ENCODE peak calls at places on chromosome 12, in nine cellular contexts. One of them, this sample, is unnamed.

GRCh38 chr12:130714091-130714590 is 2.0 kb downstream of the RIMBP2 start:
- DNase-seq in gastrocnemius medialis: no peak
- DNase-seq in kidney: peak
- DNase-seq in adrenal gland: no peak
- DNase-seq in astrocyte of the spinal cord: no peak
- DNase-seq in fibroblast of pulmonary artery: no peak
- DNase-seq in transverse colon: no peak
- DNase-seq in GM20000: no peak
- DNase-seq in HFF-Myc: no peak
- DNase-seq in this sample: peak

GRCh38 chr12:88494520-88494919 is 85.8 kb downstream of the KITLG start:
- DNase-seq in gastrocnemius medialis: no peak
- DNase-seq in kidney: no peak
- DNase-seq in adrenal gland: no peak
- DNase-seq in astrocyte of the spinal cord: no peak
- DNase-seq in fibroblast of pulmonary artery: no peak
- DNase-seq in transverse colon: no peak
- DNase-seq in GM20000: no peak
- DNase-seq in HFF-Myc: no peak
- DNase-seq in this sample: no peak

GRCh38 chr12:47777741-47778558 is 4.9 kb downstream of the SLC48A1 start:
- DNase-seq in gastrocnemius medialis: no peak
- DNase-seq in kidney: peak
- DNase-seq in adrenal gland: no peak
- DNase-seq in astrocyte of the spinal cord: no peak
- DNase-seq in fibroblast of pulmonary artery: no peak
- DNase-seq in transverse colon: no peak
- DNase-seq in GM20000: no peak
- DNase-seq in HFF-Myc: no peak
- DNase-seq in this sample: peak

GRCh38 chr12:125436686-125437085 is 371.5 kb downstream of the AACS start:
- DNase-seq in gastrocnemius medialis: no peak
- DNase-seq in kidney: no peak
- DNase-seq in adrenal gland: no peak
- DNase-seq in astrocyte of the spinal cord: no peak
- DNase-seq in fibroblast of pulmonary artery: no peak
- DNase-seq in transverse colon: no peak
- DNase-seq in GM20000: no peak
- DNase-seq in HFF-Myc: no peak
- DNase-seq in this sample: no peak

GRCh38 chr12:101325590-101325989 is 45.7 kb downstream of the UTP20 start:
- DNase-seq in gastrocnemius medialis: no peak
- DNase-seq in kidney: no peak
- DNase-seq in adrenal gland: no peak
- DNase-seq in astrocyte of the spinal cord: no peak
- DNase-seq in fibroblast of pulmonary artery: no peak
- DNase-seq in transverse colon: no peak
- DNase-seq in GM20000: no peak
- DNase-seq in HFF-Myc: no peak
- DNase-seq in this sample: no peak

GRCh38 chr12:129762436-129762835 is 141.4 kb downstream of the TMEM132D start:
- DNase-seq in gastrocnemius medialis: no peak
- DNase-seq in kidney: no peak
- DNase-seq in adrenal gland: no peak
- DNase-seq in astrocyte of the spinal cord: no peak
- DNase-seq in fibroblast of pulmonary artery: no peak
- DNase-seq in transverse colon: no peak
- DNase-seq in GM20000: no peak
- DNase-seq in HFF-Myc: no peak
- DNase-seq in this sample: no peak

GRCh38 chr12:112473056-112473455 is 54.3 kb downstream of the PTPN11 start:
- DNase-seq in gastrocnemius medialis: no peak
- DNase-seq in kidney: no peak
- DNase-seq in adrenal gland: no peak
- DNase-seq in astrocyte of the spinal cord: no peak
- DNase-seq in fibroblast of pulmonary artery: no peak
- DNase-seq in transverse colon: no peak
- DNase-seq in GM20000: no peak
- DNase-seq in HFF-Myc: no peak
- DNase-seq in this sample: no peak

GRCh38 chr12:62260733-62261683 is 804 bp downstream of the USP15 start:
- DNase-seq in gastrocnemius medialis: peak
- DNase-seq in kidney: no peak
- DNase-seq in adrenal gland: no peak
- DNase-seq in astrocyte of the spinal cord: peak
- DNase-seq in fibroblast of pulmonary artery: peak
- DNase-seq in transverse colon: peak
- DNase-seq in GM20000: peak
- DNase-seq in HFF-Myc: no peak
- DNase-seq in this sample: peak

GRCh38 chr12:6069452-6070093 is 54.9 kb downstream of the VWF start:
- DNase-seq in gastrocnemius medialis: no peak
- DNase-seq in kidney: no peak
- DNase-seq in adrenal gland: no peak
- DNase-seq in astrocyte of the spinal cord: peak
- DNase-seq in fibroblast of pulmonary artery: peak
- DNase-seq in transverse colon: no peak
- DNase-seq in GM20000: no peak
- DNase-seq in HFF-Myc: peak
- DNase-seq in this sample: no peak

GRCh38 chr12:1670815-1671268 is 20.0 kb upstream of the ADIPOR2 start:
- DNase-seq in gastrocnemius medialis: no peak
- DNase-seq in kidney: no peak
- DNase-seq in adrenal gland: no peak
- DNase-seq in astrocyte of the spinal cord: no peak
- DNase-seq in fibroblast of pulmonary artery: no peak
- DNase-seq in transverse colon: peak
- DNase-seq in GM20000: no peak
- DNase-seq in HFF-Myc: no peak
- DNase-seq in this sample: no peak

GRCh38 chr12:94625531-94625930 is 24.8 kb downstream of the TMCC3 start:
- DNase-seq in gastrocnemius medialis: no peak
- DNase-seq in kidney: no peak
- DNase-seq in adrenal gland: no peak
- DNase-seq in astrocyte of the spinal cord: no peak
- DNase-seq in fibroblast of pulmonary artery: no peak
- DNase-seq in transverse colon: no peak
- DNase-seq in GM20000: no peak
- DNase-seq in HFF-Myc: no peak
- DNase-seq in this sample: no peak

GRCh38 chr12:98371419-98371818 is 144.0 kb upstream of the TMPO start:
- DNase-seq in gastrocnemius medialis: no peak
- DNase-seq in kidney: no peak
- DNase-seq in adrenal gland: no peak
- DNase-seq in astrocyte of the spinal cord: peak
- DNase-seq in fibroblast of pulmonary artery: peak
- DNase-seq in transverse colon: no peak
- DNase-seq in GM20000: no peak
- DNase-seq in HFF-Myc: no peak
- DNase-seq in this sample: no peak

GRCh38 chr12:117494833-117495714 is 133.6 kb upstream of the NOS1 start:
- DNase-seq in gastrocnemius medialis: no peak
- DNase-seq in kidney: no peak
- DNase-seq in adrenal gland: no peak
- DNase-seq in astrocyte of the spinal cord: no peak
- DNase-seq in fibroblast of pulmonary artery: no peak
- DNase-seq in transverse colon: peak
- DNase-seq in GM20000: no peak
- DNase-seq in HFF-Myc: no peak
- DNase-seq in this sample: no peak

GRCh38 chr12:124393831-124394230 is 98.9 kb downstream of the RFLNA start:
- DNase-seq in gastrocnemius medialis: no peak
- DNase-seq in kidney: no peak
- DNase-seq in adrenal gland: no peak
- DNase-seq in astrocyte of the spinal cord: no peak
- DNase-seq in fibroblast of pulmonary artery: no peak
- DNase-seq in transverse colon: no peak
- DNase-seq in GM20000: no peak
- DNase-seq in HFF-Myc: no peak
- DNase-seq in this sample: no peak

DNA sequence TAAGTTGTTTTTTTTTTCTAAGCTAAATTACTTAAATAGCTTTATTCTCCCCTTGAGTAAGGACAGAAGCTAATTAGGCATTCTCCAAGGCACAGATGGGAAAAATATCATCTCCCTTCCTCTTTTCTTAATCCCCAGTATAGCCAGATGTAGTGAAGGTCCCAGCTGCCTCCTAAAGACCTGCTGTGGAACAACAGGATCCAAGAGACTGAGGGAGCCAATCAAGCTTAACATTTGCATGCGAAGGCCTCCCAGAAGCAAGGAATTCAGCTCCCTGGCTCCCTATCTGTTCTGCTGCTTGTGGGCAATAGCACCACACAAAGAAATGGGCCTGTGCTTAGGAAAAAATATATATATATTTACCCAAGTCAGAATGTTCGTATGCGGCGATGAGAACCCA is 255.2 kb downstream of the SYT1 start:
- DNase-seq in gastrocnemius medialis: no peak
- DNase-seq in kidney: no peak
- DNase-seq in adrenal gland: no peak
- DNase-seq in astrocyte of the spinal cord: no peak
- DNase-seq in fibroblast of pulmonary artery: no peak
- DNase-seq in transverse colon: no peak
- DNase-seq in GM20000: no peak
- DNase-seq in HFF-Myc: no peak
- DNase-seq in this sample: no peak
- TF ChIP-seq CTCF in gastrocnemius medialis: no peak
- TF ChIP-seq CTCF in kidney: no peak
- TF ChIP-seq CTCF in adrenal gland: no peak
- TF ChIP-seq CTCF in astrocyte of the spinal cord: peak
- TF ChIP-seq CTCF in fibroblast of pulmonary artery: peak
- TF ChIP-seq CTCF in transverse colon: no peak
- TF ChIP-seq CTCF in GM20000: no peak
- TF ChIP-seq CTCF in HFF-Myc: no peak
- TF ChIP-seq CTCF in this sample: no peak

GRCh38 chr12:26058308-26058707 is 66.5 kb downstream of the BHLHE41 start:
- DNase-seq in gastrocnemius medialis: no peak
- DNase-seq in kidney: no peak
- DNase-seq in adrenal gland: no peak
- DNase-seq in astrocyte of the spinal cord: no peak
- DNase-seq in fibroblast of pulmonary artery: no peak
- DNase-seq in transverse colon: no peak
- DNase-seq in GM20000: no peak
- DNase-seq in HFF-Myc: no peak
- DNase-seq in this sample: no peak
- TF ChIP-seq CTCF in gastrocnemius medialis: no peak
- TF ChIP-seq CTCF in kidney: no peak
- TF ChIP-seq CTCF in adrenal gland: no peak
- TF ChIP-seq CTCF in astrocyte of the spinal cord: peak
- TF ChIP-seq CTCF in fibroblast of pulmonary artery: no peak
- TF ChIP-seq CTCF in transverse colon: no peak
- TF ChIP-seq CTCF in GM20000: no peak
- TF ChIP-seq CTCF in HFF-Myc: peak
- TF ChIP-seq CTCF in this sample: no peak

GRCh38 chr12:83039413-83039812 is 352.7 kb downstream of the TMTC2 start:
- DNase-seq in gastrocnemius medialis: no peak
- DNase-seq in kidney: no peak
- DNase-seq in adrenal gland: no peak
- DNase-seq in astrocyte of the spinal cord: no peak
- DNase-seq in fibroblast of pulmonary artery: no peak
- DNase-seq in transverse colon: no peak
- DNase-seq in GM20000: no peak
- DNase-seq in HFF-Myc: no peak
- DNase-seq in this sample: no peak

GRCh38 chr12:83042441-83043215 is 355.9 kb downstream of the TMTC2 start:
- DNase-seq in gastrocnemius medialis: no peak
- DNase-seq in kidney: no peak
- DNase-seq in adrenal gland: no peak
- DNase-seq in astrocyte of the spinal cord: peak
- DNase-seq in fibroblast of pulmonary artery: peak
- DNase-seq in transverse colon: no peak
- DNase-seq in GM20000: no peak
- DNase-seq in HFF-Myc: no peak
- DNase-seq in this sample: no peak

GRCh38 chr12:83040339-83040738 is 353.6 kb downstream of the TMTC2 start:
- DNase-seq in gastrocnemius medialis: no peak
- DNase-seq in kidney: no peak
- DNase-seq in adrenal gland: no peak
- DNase-seq in astrocyte of the spinal cord: no peak
- DNase-seq in fibroblast of pulmonary artery: peak
- DNase-seq in transverse colon: no peak
- DNase-seq in GM20000: no peak
- DNase-seq in HFF-Myc: no peak
- DNase-seq in this sample: no peak

GRCh38 chr12:83036847-83037246 is 350.1 kb downstream of the TMTC2 start:
- DNase-seq in gastrocnemius medialis: no peak
- DNase-seq in kidney: no peak
- DNase-seq in adrenal gland: no peak
- DNase-seq in astrocyte of the spinal cord: no peak
- DNase-seq in fibroblast of pulmonary artery: no peak
- DNase-seq in transverse colon: no peak
- DNase-seq in GM20000: no peak
- DNase-seq in HFF-Myc: no peak
- DNase-seq in this sample: no peak

GRCh38 chr12:83040991-83041390 is 354.3 kb downstream of the TMTC2 start:
- DNase-seq in gastrocnemius medialis: no peak
- DNase-seq in kidney: no peak
- DNase-seq in adrenal gland: no peak
- DNase-seq in astrocyte of the spinal cord: no peak
- DNase-seq in fibroblast of pulmonary artery: no peak
- DNase-seq in transverse colon: no peak
- DNase-seq in GM20000: no peak
- DNase-seq in HFF-Myc: no peak
- DNase-seq in this sample: no peak
- TF ChIP-seq CTCF in gastrocnemius medialis: no peak
- TF ChIP-seq CTCF in kidney: no peak
- TF ChIP-seq CTCF in adrenal gland: no peak
- TF ChIP-seq CTCF in astrocyte of the spinal cord: no peak
- TF ChIP-seq CTCF in fibroblast of pulmonary artery: no peak
- TF ChIP-seq CTCF in transverse colon: no peak
- TF ChIP-seq CTCF in GM20000: no peak
- TF ChIP-seq CTCF in HFF-Myc: no peak
- TF ChIP-seq CTCF in this sample: no peak

DNA sequence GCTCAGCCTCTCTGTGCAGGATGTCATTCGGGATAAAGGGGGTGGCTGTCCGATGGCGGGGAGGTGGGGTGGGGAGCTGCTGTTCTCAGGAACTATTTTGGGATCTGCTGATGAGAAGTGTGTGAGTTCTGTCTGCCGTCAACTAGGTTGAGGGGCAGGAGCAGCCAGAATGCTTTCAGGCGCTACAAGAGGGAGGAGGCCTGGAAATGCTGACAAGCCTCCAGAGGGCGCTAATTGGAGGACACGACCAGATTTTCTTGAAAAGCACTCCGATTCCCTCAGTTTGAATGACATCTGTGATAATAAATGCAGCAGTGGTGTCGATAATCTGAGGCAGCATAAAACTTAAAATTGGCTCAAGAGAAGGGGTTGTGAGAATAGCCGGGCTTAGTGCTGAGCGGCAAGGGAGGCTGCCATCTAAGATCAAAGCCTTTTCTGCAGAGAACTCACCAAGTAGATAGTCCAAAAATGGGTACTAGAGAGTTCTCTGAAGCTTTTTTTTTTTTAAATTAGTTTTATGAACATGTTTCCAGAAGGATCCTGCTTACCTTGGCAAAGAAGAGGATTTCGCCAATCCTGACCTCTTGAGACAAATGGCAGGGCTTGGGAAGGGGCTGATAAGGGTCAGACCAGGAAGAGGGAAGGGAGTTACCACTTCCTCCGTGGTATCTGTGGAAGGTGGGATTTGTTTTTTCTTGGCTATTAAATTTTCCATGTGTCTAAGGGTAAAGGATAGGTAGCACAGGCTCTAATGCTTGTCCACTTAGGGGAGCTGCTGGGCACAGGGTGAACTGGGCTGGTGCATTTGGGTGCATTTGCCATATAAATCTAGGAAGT is 94.4 kb downstream of the CRACR2A start:
- DNase-seq in gastrocnemius medialis: no peak
- DNase-seq in kidney: no peak
- DNase-seq in adrenal gland: no peak
- DNase-seq in astrocyte of the spinal cord: no peak
- DNase-seq in fibroblast of pulmonary artery: peak
- DNase-seq in transverse colon: peak
- DNase-seq in GM20000: peak
- DNase-seq in HFF-Myc: no peak
- DNase-seq in this sample: no peak
- TF ChIP-seq CTCF in gastrocnemius medialis: peak
- TF ChIP-seq CTCF in kidney: peak
- TF ChIP-seq CTCF in adrenal gland: no peak
- TF ChIP-seq CTCF in astrocyte of the spinal cord: peak
- TF ChIP-seq CTCF in fibroblast of pulmonary artery: peak
- TF ChIP-seq CTCF in transverse colon: peak
- TF ChIP-seq CTCF in GM20000: peak
- TF ChIP-seq CTCF in HFF-Myc: peak
- TF ChIP-seq CTCF in this sample: no peak